ENCODE peak calls at places on chromosomes 4 and X, in eight cellular contexts. One of them, this sample, is unnamed.

GRCh38 chr4:187612211-187612780 is 383.3 kb upstream of the ZFP42 start:
- DNase-seq in ovary: no peak
- DNase-seq in mammary epithelial cell: no peak
- DNase-seq in left ventricle myocardium inferior: no peak
- DNase-seq in fibroblast of mammary gland: peak; percentile 49
- DNase-seq in cardiac muscle cell: no peak
- DNase-seq in heart right ventricle: no peak
- DNase-seq in HCT116: no peak
- DNase-seq in this sample: no peak

GRCh38 chr4:3733195-3733594 is 33.0 kb upstream of the ADRA2C start:
- DNase-seq in ovary: no peak
- DNase-seq in cardiac muscle cell: no peak
- DNase-seq in HCT116: no peak
- DNase-seq in mammary epithelial cell: no peak
- DNase-seq in fibroblast of mammary gland: no peak
- DNase-seq in heart right ventricle: no peak
- DNase-seq in left ventricle myocardium inferior: no peak
- DNase-seq in this sample: no peak

GRCh38 chr4:25925486-25926201 is 11.6 kb downstream of the SMIM20 start:
- DNase-seq in HCT116: peak; percentile 35
- DNase-seq in cardiac muscle cell: peak; percentile 41
- DNase-seq in mammary epithelial cell: peak; percentile 20
- DNase-seq in fibroblast of mammary gland: peak; percentile 58
- DNase-seq in left ventricle myocardium inferior: peak; percentile 33
- DNase-seq in ovary: no peak
- DNase-seq in heart right ventricle: peak; percentile 28
- DNase-seq in this sample: peak; percentile 52

GRCh38 chr4:159495515-159496236 is 392.8 kb downstream of the RAPGEF2 start:
- DNase-seq in ovary: no peak
- DNase-seq in HCT116: no peak
- DNase-seq in mammary epithelial cell: no peak
- DNase-seq in heart right ventricle: no peak
- DNase-seq in fibroblast of mammary gland: no peak
- DNase-seq in left ventricle myocardium inferior: no peak
- DNase-seq in cardiac muscle cell: no peak
- DNase-seq in this sample: no peak

GRCh38 chr4:21451032-21451431 is 497.5 kb downstream of the KCNIP4 start:
- DNase-seq in ovary: no peak
- DNase-seq in fibroblast of mammary gland: peak; percentile 75
- DNase-seq in HCT116: no peak
- DNase-seq in mammary epithelial cell: peak; percentile 89
- DNase-seq in heart right ventricle: no peak
- DNase-seq in cardiac muscle cell: no peak
- DNase-seq in left ventricle myocardium inferior: no peak
- DNase-seq in this sample: peak; percentile 8

GRCh38 chr4:1347410-1347864 is 429 bp downstream of the UVSSA start:
- DNase-seq in cardiac muscle cell: peak; percentile 82
- DNase-seq in HCT116: no peak
- DNase-seq in fibroblast of mammary gland: peak; percentile 89
- DNase-seq in left ventricle myocardium inferior: peak; percentile 78
- DNase-seq in heart right ventricle: peak; percentile 76
- DNase-seq in mammary epithelial cell: peak; percentile 73
- DNase-seq in ovary: peak; percentile 77
- DNase-seq in this sample: peak; percentile 88

GRCh38 chrX:111168314-111168713 is 72.3 kb downstream of the PAK3 start:
- DNase-seq in fibroblast of mammary gland: peak; percentile 53
- DNase-seq in cardiac muscle cell: peak; percentile 34
- DNase-seq in mammary epithelial cell: peak; percentile 12
- DNase-seq in HCT116: no peak
- DNase-seq in ovary: no peak
- DNase-seq in heart right ventricle: no peak
- DNase-seq in left ventricle myocardium inferior: no peak
- DNase-seq in this sample: peak; percentile 13

GRCh38 chr4:173214661-173215060 is 46.0 kb downstream of the GALNT7 start:
- DNase-seq in heart right ventricle: no peak
- DNase-seq in cardiac muscle cell: no peak
- DNase-seq in mammary epithelial cell: peak; percentile 55
- DNase-seq in left ventricle myocardium inferior: no peak
- DNase-seq in HCT116: no peak
- DNase-seq in fibroblast of mammary gland: peak; percentile 53
- DNase-seq in ovary: peak; percentile 29
- DNase-seq in this sample: peak; percentile 72

GRCh38 chr4:55547461-55547770 is 707 bp upstream of the CLOCK start:
- DNase-seq in heart right ventricle: peak; percentile 43
- DNase-seq in cardiac muscle cell: peak; percentile 64
- DNase-seq in mammary epithelial cell: no peak
- DNase-seq in left ventricle myocardium inferior: peak; percentile 33
- DNase-seq in HCT116: no peak
- DNase-seq in ovary: no peak
- DNase-seq in fibroblast of mammary gland: no peak
- DNase-seq in this sample: no peak

GRCh38 chr4:168731006-168731636 is 234.3 kb downstream of the PALLD start:
- DNase-seq in mammary epithelial cell: peak; percentile 55
- DNase-seq in cardiac muscle cell: no peak
- DNase-seq in heart right ventricle: no peak
- DNase-seq in ovary: no peak
- DNase-seq in left ventricle myocardium inferior: no peak
- DNase-seq in fibroblast of mammary gland: peak; percentile 59
- DNase-seq in HCT116: no peak
- DNase-seq in this sample: peak; percentile 58

GRCh38 chr4:8320386-8320750 is 50.8 kb downstream of the HTRA3 start:
- DNase-seq in ovary: no peak
- DNase-seq in heart right ventricle: no peak
- DNase-seq in cardiac muscle cell: no peak
- DNase-seq in fibroblast of mammary gland: no peak
- DNase-seq in HCT116: no peak
- DNase-seq in left ventricle myocardium inferior: peak; percentile 32
- DNase-seq in mammary epithelial cell: no peak
- DNase-seq in this sample: no peak

GRCh38 chr4:103201254-103201653 is 3.1 kb upstream of the CENPE start:
- DNase-seq in mammary epithelial cell: no peak
- DNase-seq in fibroblast of mammary gland: no peak
- DNase-seq in cardiac muscle cell: no peak
- DNase-seq in ovary: no peak
- DNase-seq in heart right ventricle: no peak
- DNase-seq in HCT116: no peak
- DNase-seq in left ventricle myocardium inferior: no peak
- DNase-seq in this sample: no peak

GRCh38 chr4:36255575-36255974 is 11.3 kb upstream of the ARAP2 start:
- DNase-seq in cardiac muscle cell: no peak
- DNase-seq in fibroblast of mammary gland: no peak
- DNase-seq in ovary: no peak
- DNase-seq in heart right ventricle: no peak
- DNase-seq in mammary epithelial cell: no peak
- DNase-seq in left ventricle myocardium inferior: no peak
- DNase-seq in HCT116: no peak
- DNase-seq in this sample: no peak

GRCh38 chrX:71666240-71667223 is 814 bp upstream of the LOC101059915 start:
- DNase-seq in heart right ventricle: no peak
- DNase-seq in left ventricle myocardium inferior: no peak
- DNase-seq in HCT116: no peak
- DNase-seq in fibroblast of mammary gland: no peak
- DNase-seq in ovary: no peak
- DNase-seq in cardiac muscle cell: no peak
- DNase-seq in mammary epithelial cell: no peak
- DNase-seq in this sample: no peak

GRCh38 chrX:8815460-8816065 is 14.4 kb upstream of the FAM9A start:
- DNase-seq in mammary epithelial cell: peak; percentile 33
- DNase-seq in cardiac muscle cell: peak; percentile 77
- DNase-seq in heart right ventricle: no peak
- DNase-seq in ovary: no peak
- DNase-seq in HCT116: peak; percentile 2
- DNase-seq in fibroblast of mammary gland: peak; percentile 48
- DNase-seq in left ventricle myocardium inferior: no peak
- DNase-seq in this sample: peak; percentile 53

GRCh38 chrX:21963736-21964135 is 23.2 kb downstream of the SMS start:
- DNase-seq in heart right ventricle: no peak
- DNase-seq in left ventricle myocardium inferior: no peak
- DNase-seq in mammary epithelial cell: no peak
- DNase-seq in ovary: no peak
- DNase-seq in HCT116: no peak
- DNase-seq in cardiac muscle cell: no peak
- DNase-seq in fibroblast of mammary gland: peak; percentile 80
- DNase-seq in this sample: peak; percentile 63

DNA sequence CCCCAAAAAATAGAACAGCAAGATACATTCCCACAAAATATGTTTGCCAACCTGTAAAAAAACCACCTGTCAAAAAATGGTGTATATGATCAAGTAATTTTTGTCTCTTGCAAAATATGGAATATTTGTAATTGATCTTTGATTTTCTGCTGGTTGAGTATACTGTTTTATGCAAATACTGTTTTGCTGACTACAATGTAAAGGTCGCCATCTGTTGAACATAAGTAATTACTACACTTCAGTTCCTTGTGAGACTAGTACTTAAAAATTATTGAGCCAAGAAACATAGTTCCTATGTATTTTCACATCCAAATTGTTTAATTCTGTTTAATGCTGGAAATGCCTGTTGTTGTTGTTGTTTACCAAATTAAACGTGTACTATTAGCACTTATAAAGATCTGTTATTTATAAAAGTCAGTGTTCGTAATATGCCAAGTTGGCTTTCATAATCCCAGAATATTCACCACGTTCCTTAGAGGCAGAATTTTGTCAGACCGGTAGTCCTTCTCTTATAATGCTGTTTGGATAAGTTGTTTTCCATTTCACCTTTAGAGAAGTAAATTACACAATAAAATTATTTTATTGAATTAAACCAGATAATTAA is 144.2 kb downstream of the PDLIM5 start:
- DNase-seq in fibroblast of mammary gland: peak; percentile 76
- DNase-seq in left ventricle myocardium inferior: no peak
- DNase-seq in HCT116: peak; percentile 32
- DNase-seq in mammary epithelial cell: peak; percentile 34
- DNase-seq in heart right ventricle: no peak
- DNase-seq in cardiac muscle cell: peak; percentile 36
- DNase-seq in ovary: no peak
- DNase-seq in this sample: peak; percentile 82
- TF ChIP-seq CTCF in fibroblast of mammary gland: peak; percentile 67
- TF ChIP-seq CTCF in left ventricle myocardium inferior: peak; percentile 73
- TF ChIP-seq CTCF in HCT116: peak; percentile 63
- TF ChIP-seq CTCF in mammary epithelial cell: peak; percentile 56
- TF ChIP-seq CTCF in heart right ventricle: peak; percentile 74
- TF ChIP-seq CTCF in cardiac muscle cell: peak; percentile 53
- TF ChIP-seq CTCF in ovary: peak; percentile 71
- TF ChIP-seq CTCF in this sample: peak; percentile 58

GRCh38 chr4:140568507-140569306 is at the start of gene UCP1:
- DNase-seq in fibroblast of mammary gland: no peak
- DNase-seq in left ventricle myocardium inferior: peak; percentile 14
- DNase-seq in heart right ventricle: peak; percentile 22
- DNase-seq in mammary epithelial cell: no peak
- DNase-seq in HCT116: no peak
- DNase-seq in cardiac muscle cell: peak; percentile 72
- DNase-seq in ovary: peak; percentile 26
- DNase-seq in this sample: no peak
- H3K4me3 ChIP-seq in fibroblast of mammary gland: peak within 1 kb of the TSS; percentile 27
- H3K4me3 ChIP-seq in left ventricle myocardium inferior: peak within 1 kb of the TSS; percentile 70
- H3K4me3 ChIP-seq in heart right ventricle: peak within 1 kb of the TSS; percentile 53
- H3K4me3 ChIP-seq in mammary epithelial cell: peak within 1 kb of the TSS; percentile 47
- H3K4me3 ChIP-seq in HCT116: no peak within 1 kb of the TSS
- H3K4me3 ChIP-seq in cardiac muscle cell: peak within 1 kb of the TSS; percentile 51
- H3K4me3 ChIP-seq in ovary: peak within 1 kb of the TSS; percentile 39
- H3K4me3 ChIP-seq in this sample: peak within 1 kb of the TSS; percentile 40

GRCh38 chr4:170581322-170581721 is 491.6 kb upstream of the AADAT start:
- DNase-seq in fibroblast of mammary gland: no peak
- DNase-seq in left ventricle myocardium inferior: no peak
- DNase-seq in mammary epithelial cell: no peak
- DNase-seq in heart right ventricle: no peak
- DNase-seq in ovary: no peak
- DNase-seq in cardiac muscle cell: no peak
- DNase-seq in HCT116: peak; percentile 35
- DNase-seq in this sample: no peak

GRCh38 chr4:170581969-170582368 is 492.2 kb upstream of the AADAT start:
- DNase-seq in cardiac muscle cell: no peak
- DNase-seq in HCT116: no peak
- DNase-seq in ovary: no peak
- DNase-seq in mammary epithelial cell: no peak
- DNase-seq in fibroblast of mammary gland: no peak
- DNase-seq in heart right ventricle: no peak
- DNase-seq in left ventricle myocardium inferior: no peak
- DNase-seq in this sample: no peak

DNA sequence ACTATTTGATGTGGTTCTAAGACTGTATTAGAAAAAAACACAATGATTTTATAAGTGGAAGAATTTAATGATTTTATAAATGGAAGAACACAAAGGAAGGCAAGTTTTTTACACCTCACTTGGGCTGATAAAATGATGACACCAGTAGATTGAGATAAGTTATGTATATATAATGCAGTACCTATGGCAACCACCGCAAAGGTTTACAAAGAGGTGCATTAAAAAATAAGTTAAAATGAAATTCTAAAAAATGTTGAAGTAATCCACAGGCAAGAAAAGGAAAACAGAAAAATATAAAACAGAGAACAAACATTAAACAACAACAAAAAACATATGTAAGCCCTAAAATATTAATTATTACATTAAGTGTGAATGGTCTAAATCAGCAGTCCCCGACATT is 490.9 kb upstream of the AADAT start:
- DNase-seq in heart right ventricle: no peak
- DNase-seq in HCT116: no peak
- DNase-seq in mammary epithelial cell: no peak
- DNase-seq in fibroblast of mammary gland: no peak
- DNase-seq in left ventricle myocardium inferior: no peak
- DNase-seq in cardiac muscle cell: no peak
- DNase-seq in ovary: no peak
- DNase-seq in this sample: no peak
- TF ChIP-seq CTCF in heart right ventricle: no peak
- TF ChIP-seq CTCF in HCT116: no peak
- TF ChIP-seq CTCF in mammary epithelial cell: no peak
- TF ChIP-seq CTCF in fibroblast of mammary gland: no peak
- TF ChIP-seq CTCF in left ventricle myocardium inferior: no peak
- TF ChIP-seq CTCF in cardiac muscle cell: no peak
- TF ChIP-seq CTCF in ovary: no peak
- TF ChIP-seq CTCF in this sample: no peak

GRCh38 chr4:88163286-88163685 is 4.8 kb upstream of the ABCG2 start:
- DNase-seq in heart right ventricle: no peak
- DNase-seq in ovary: no peak
- DNase-seq in HCT116: no peak
- DNase-seq in fibroblast of mammary gland: no peak
- DNase-seq in left ventricle myocardium inferior: no peak
- DNase-seq in cardiac muscle cell: no peak
- DNase-seq in mammary epithelial cell: no peak
- DNase-seq in this sample: no peak

GRCh38 chr4:88162636-88163035 is 4.2 kb upstream of the ABCG2 start:
- DNase-seq in left ventricle myocardium inferior: no peak
- DNase-seq in HCT116: no peak
- DNase-seq in ovary: no peak
- DNase-seq in heart right ventricle: no peak
- DNase-seq in fibroblast of mammary gland: peak; percentile 21
- DNase-seq in cardiac muscle cell: no peak
- DNase-seq in mammary epithelial cell: no peak
- DNase-seq in this sample: no peak

GRCh38 chr4:88158038-88158359 is 440 bp downstream of the ABCG2 start:
- DNase-seq in ovary: no peak
- DNase-seq in mammary epithelial cell: no peak
- DNase-seq in HCT116: no peak
- DNase-seq in left ventricle myocardium inferior: no peak
- DNase-seq in heart right ventricle: no peak
- DNase-seq in fibroblast of mammary gland: no peak
- DNase-seq in cardiac muscle cell: no peak
- DNase-seq in this sample: no peak

GRCh38 chr4:88158360-88159136 is at the start of gene ABCG2:
- DNase-seq in mammary epithelial cell: peak; percentile 47
- DNase-seq in cardiac muscle cell: peak; percentile 33
- DNase-seq in ovary: peak; percentile 19
- DNase-seq in fibroblast of mammary gland: peak; percentile 59
- DNase-seq in heart right ventricle: peak; percentile 16
- DNase-seq in left ventricle myocardium inferior: peak; percentile 16
- DNase-seq in HCT116: no peak
- DNase-seq in this sample: peak; percentile 21

GRCh38 chr4:88159137-88159725 is 792 bp upstream of the ABCG2 start:
- DNase-seq in heart right ventricle: peak; percentile 9
- DNase-seq in ovary: peak; percentile 14
- DNase-seq in cardiac muscle cell: no peak
- DNase-seq in mammary epithelial cell: no peak
- DNase-seq in fibroblast of mammary gland: no peak
- DNase-seq in HCT116: peak; percentile 36
- DNase-seq in left ventricle myocardium inferior: no peak
- DNase-seq in this sample: no peak
- H3K4me3 ChIP-seq in heart right ventricle: peak overlapping the region; percentile 54
- H3K4me3 ChIP-seq in ovary: peak overlapping the region; percentile 66
- H3K4me3 ChIP-seq in cardiac muscle cell: peak overlapping the region; percentile 35
- H3K4me3 ChIP-seq in mammary epithelial cell: peak overlapping the region; percentile 59
- H3K4me3 ChIP-seq in fibroblast of mammary gland: peak overlapping the region; percentile 50
- H3K4me3 ChIP-seq in HCT116: peak overlapping the region; percentile 77
- H3K4me3 ChIP-seq in left ventricle myocardium inferior: peak overlapping the region; percentile 79
- H3K4me3 ChIP-seq in this sample: peak overlapping the region; percentile 53